ENCODE peak calls at places on chromosome 12, in seven cellular contexts. One of them, this sample, is unnamed.

GRCh38 chr12:88658009-88658408 is 77.7 kb upstream of the KITLG start:
- DNase-seq in AG04450: no peak
- DNase-seq in A673: no peak
- DNase-seq in AG09309: no peak
- DNase-seq in WERI-Rb-1: no peak
- DNase-seq in left lung: no peak
- DNase-seq in CD8-positive, alpha-beta T cell: no peak
- DNase-seq in this sample: peak

GRCh38 chr12:113474635-113475436 is 3.2 kb upstream of the LHX5 start:
- DNase-seq in AG04450: no peak
- DNase-seq in A673: no peak
- DNase-seq in left lung: no peak
- DNase-seq in WERI-Rb-1: no peak
- DNase-seq in CD8-positive, alpha-beta T cell: no peak
- DNase-seq in AG09309: no peak
- DNase-seq in this sample: no peak

GRCh38 chr12:122646568-122647220 is 56.5 kb downstream of the HCAR2 start:
- DNase-seq in AG09309: no peak
- DNase-seq in WERI-Rb-1: no peak
- DNase-seq in left lung: no peak
- DNase-seq in A673: no peak
- DNase-seq in CD8-positive, alpha-beta T cell: peak
- DNase-seq in AG04450: peak
- DNase-seq in this sample: no peak

GRCh38 chr12:101564912-101565311 is 29.9 kb upstream of the MYBPC1 start:
- DNase-seq in left lung: no peak
- DNase-seq in WERI-Rb-1: no peak
- DNase-seq in AG04450: no peak
- DNase-seq in AG09309: no peak
- DNase-seq in A673: peak
- DNase-seq in CD8-positive, alpha-beta T cell: no peak
- DNase-seq in this sample: no peak

GRCh38 chr12:111389635-111390034 is 16.1 kb upstream of the SH2B3 start:
- DNase-seq in A673: no peak
- DNase-seq in left lung: no peak
- DNase-seq in CD8-positive, alpha-beta T cell: no peak
- DNase-seq in WERI-Rb-1: no peak
- DNase-seq in AG09309: no peak
- DNase-seq in AG04450: no peak
- DNase-seq in this sample: no peak

GRCh38 chr12:50626026-50626425 is 121.2 kb downstream of the DIP2B start:
- DNase-seq in CD8-positive, alpha-beta T cell: no peak
- DNase-seq in AG04450: no peak
- DNase-seq in A673: peak
- DNase-seq in WERI-Rb-1: no peak
- DNase-seq in AG09309: no peak
- DNase-seq in left lung: no peak
- DNase-seq in this sample: no peak

GRCh38 chr12:56565510-56566101 is 44.0 kb downstream of the RBMS2 start:
- DNase-seq in WERI-Rb-1: peak
- DNase-seq in A673: peak
- DNase-seq in CD8-positive, alpha-beta T cell: no peak
- DNase-seq in AG04450: peak
- DNase-seq in AG09309: peak
- DNase-seq in left lung: no peak
- DNase-seq in this sample: peak

GRCh38 chr12:1013618-1014489 is 22.8 kb downstream of the ERC1 start:
- DNase-seq in AG04450: peak
- DNase-seq in A673: peak
- DNase-seq in CD8-positive, alpha-beta T cell: no peak
- DNase-seq in left lung: no peak
- DNase-seq in WERI-Rb-1: peak
- DNase-seq in AG09309: peak
- DNase-seq in this sample: no peak

GRCh38 chr12:91052021-91052420 is 5.8 kb downstream of the KERA start:
- DNase-seq in WERI-Rb-1: no peak
- DNase-seq in AG04450: no peak
- DNase-seq in AG09309: no peak
- DNase-seq in CD8-positive, alpha-beta T cell: no peak
- DNase-seq in left lung: no peak
- DNase-seq in A673: no peak
- DNase-seq in this sample: no peak

GRCh38 chr12:99985631-99986030 is 895 bp upstream of the ANKS1B start:
- DNase-seq in left lung: no peak
- DNase-seq in AG04450: no peak
- DNase-seq in CD8-positive, alpha-beta T cell: no peak
- DNase-seq in AG09309: no peak
- DNase-seq in A673: no peak
- DNase-seq in WERI-Rb-1: no peak
- DNase-seq in this sample: no peak

GRCh38 chr12:102483466-102483865 is 3.1 kb upstream of the IGF1 start:
- DNase-seq in A673: no peak
- DNase-seq in AG09309: no peak
- DNase-seq in AG04450: no peak
- DNase-seq in WERI-Rb-1: no peak
- DNase-seq in left lung: no peak
- DNase-seq in CD8-positive, alpha-beta T cell: no peak
- DNase-seq in this sample: no peak

DNA sequence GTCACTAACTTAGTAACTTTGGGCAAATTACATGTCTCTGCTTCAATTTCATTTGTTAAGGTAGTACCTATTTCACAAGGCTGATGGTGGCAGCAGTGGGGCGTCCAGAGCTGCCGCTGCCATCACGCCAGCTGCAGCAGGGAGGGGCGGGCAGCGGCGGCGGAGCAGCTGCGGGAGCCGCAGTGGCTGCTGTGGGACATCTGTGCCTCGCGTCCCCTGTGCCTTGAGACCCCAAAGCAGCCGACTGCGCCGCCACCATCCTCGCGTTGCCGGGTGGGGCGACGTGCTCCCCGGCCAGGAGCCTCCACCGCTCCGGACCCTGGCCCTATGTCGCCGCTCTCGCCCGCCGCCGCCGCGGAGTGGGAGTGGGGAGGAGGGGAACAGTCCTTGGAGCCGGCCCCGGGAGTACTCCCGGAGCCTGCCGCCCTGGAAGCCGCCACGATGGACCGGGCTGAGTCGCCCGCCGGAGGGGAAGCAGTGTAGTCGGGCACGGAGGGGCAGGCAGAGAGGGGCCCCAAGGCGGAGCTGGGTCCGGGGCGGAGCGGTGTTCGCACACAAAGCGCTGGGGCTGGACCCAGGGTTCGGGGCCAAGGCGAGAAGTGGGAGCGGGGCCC is 51.4 kb downstream of the A2M start:
- DNase-seq in AG09309: peak
- DNase-seq in A673: peak
- DNase-seq in AG04450: no peak
- DNase-seq in left lung: peak
- DNase-seq in CD8-positive, alpha-beta T cell: peak
- DNase-seq in WERI-Rb-1: no peak
- DNase-seq in this sample: peak
- TF ChIP-seq CTCF in AG09309: peak
- TF ChIP-seq CTCF in A673: peak
- TF ChIP-seq CTCF in AG04450: no peak
- TF ChIP-seq CTCF in left lung: peak
- TF ChIP-seq CTCF in CD8-positive, alpha-beta T cell: peak
- TF ChIP-seq CTCF in WERI-Rb-1: no peak
- TF ChIP-seq CTCF in this sample: peak

GRCh38 chr12:115090783-115091182 is 406.8 kb upstream of the TBX3 start:
- DNase-seq in WERI-Rb-1: no peak
- DNase-seq in CD8-positive, alpha-beta T cell: no peak
- DNase-seq in AG09309: no peak
- DNase-seq in AG04450: no peak
- DNase-seq in left lung: no peak
- DNase-seq in A673: no peak
- DNase-seq in this sample: no peak

GRCh38 chr12:115088328-115088994 is 404.5 kb upstream of the TBX3 start:
- DNase-seq in left lung: no peak
- DNase-seq in AG09309: no peak
- DNase-seq in CD8-positive, alpha-beta T cell: no peak
- DNase-seq in AG04450: no peak
- DNase-seq in WERI-Rb-1: no peak
- DNase-seq in A673: no peak
- DNase-seq in this sample: no peak

GRCh38 chr12:115085594-115085993 is 401.6 kb upstream of the TBX3 start:
- DNase-seq in CD8-positive, alpha-beta T cell: no peak
- DNase-seq in A673: no peak
- DNase-seq in AG09309: no peak
- DNase-seq in WERI-Rb-1: no peak
- DNase-seq in AG04450: no peak
- DNase-seq in left lung: no peak
- DNase-seq in this sample: no peak

GRCh38 chr12:115093261-115093660 is 409.3 kb upstream of the TBX3 start:
- DNase-seq in left lung: no peak
- DNase-seq in AG04450: no peak
- DNase-seq in CD8-positive, alpha-beta T cell: no peak
- DNase-seq in WERI-Rb-1: no peak
- DNase-seq in AG09309: no peak
- DNase-seq in A673: no peak
- DNase-seq in this sample: no peak

GRCh38 chr12:115088995-115089841 is 405.2 kb upstream of the TBX3 start:
- DNase-seq in AG09309: no peak
- DNase-seq in CD8-positive, alpha-beta T cell: no peak
- DNase-seq in AG04450: no peak
- DNase-seq in WERI-Rb-1: no peak
- DNase-seq in left lung: no peak
- DNase-seq in A673: no peak
- DNase-seq in this sample: no peak
- TF ChIP-seq CTCF in AG09309: no peak
- TF ChIP-seq CTCF in CD8-positive, alpha-beta T cell: no peak
- TF ChIP-seq CTCF in AG04450: no peak
- TF ChIP-seq CTCF in WERI-Rb-1: no peak
- TF ChIP-seq CTCF in left lung: no peak
- TF ChIP-seq CTCF in A673: no peak
- TF ChIP-seq CTCF in this sample: no peak

GRCh38 chr12:13452955-13453570 is 256.5 kb downstream of the EMP1 start:
- DNase-seq in left lung: no peak
- DNase-seq in A673: no peak
- DNase-seq in AG09309: no peak
- DNase-seq in WERI-Rb-1: no peak
- DNase-seq in AG04450: no peak
- DNase-seq in CD8-positive, alpha-beta T cell: no peak
- DNase-seq in this sample: no peak
- TF ChIP-seq CTCF in left lung: no peak
- TF ChIP-seq CTCF in A673: no peak
- TF ChIP-seq CTCF in AG09309: no peak
- TF ChIP-seq CTCF in WERI-Rb-1: peak
- TF ChIP-seq CTCF in AG04450: no peak
- TF ChIP-seq CTCF in CD8-positive, alpha-beta T cell: no peak
- TF ChIP-seq CTCF in this sample: no peak

GRCh38 chr12:121093487-121093891 is 39.2 kb upstream of the P2RX7 start:
- DNase-seq in WERI-Rb-1: no peak
- DNase-seq in A673: no peak
- DNase-seq in left lung: no peak
- DNase-seq in AG09309: no peak
- DNase-seq in AG04450: no peak
- DNase-seq in CD8-positive, alpha-beta T cell: no peak
- DNase-seq in this sample: no peak

GRCh38 chr12:121099779-121100178 is 32.9 kb upstream of the P2RX7 start:
- DNase-seq in left lung: no peak
- DNase-seq in WERI-Rb-1: no peak
- DNase-seq in CD8-positive, alpha-beta T cell: no peak
- DNase-seq in A673: no peak
- DNase-seq in AG09309: no peak
- DNase-seq in AG04450: no peak
- DNase-seq in this sample: no peak

GRCh38 chr12:121092034-121092433 is 40.6 kb upstream of the P2RX7 start:
- DNase-seq in A673: no peak
- DNase-seq in AG04450: no peak
- DNase-seq in WERI-Rb-1: no peak
- DNase-seq in CD8-positive, alpha-beta T cell: no peak
- DNase-seq in left lung: no peak
- DNase-seq in AG09309: no peak
- DNase-seq in this sample: no peak

GRCh38 chr12:121095544-121096198 is 37.0 kb upstream of the P2RX7 start:
- DNase-seq in left lung: peak
- DNase-seq in AG09309: no peak
- DNase-seq in AG04450: peak
- DNase-seq in A673: peak
- DNase-seq in WERI-Rb-1: peak
- DNase-seq in CD8-positive, alpha-beta T cell: peak
- DNase-seq in this sample: peak

GRCh38 chr12:121096199-121096798 is 36.4 kb upstream of the P2RX7 start:
- DNase-seq in AG04450: no peak
- DNase-seq in CD8-positive, alpha-beta T cell: no peak
- DNase-seq in AG09309: no peak
- DNase-seq in left lung: no peak
- DNase-seq in WERI-Rb-1: no peak
- DNase-seq in A673: peak
- DNase-seq in this sample: no peak
- TF ChIP-seq CTCF in AG04450: no peak
- TF ChIP-seq CTCF in CD8-positive, alpha-beta T cell: peak
- TF ChIP-seq CTCF in AG09309: no peak
- TF ChIP-seq CTCF in left lung: no peak
- TF ChIP-seq CTCF in WERI-Rb-1: no peak
- TF ChIP-seq CTCF in A673: no peak
- TF ChIP-seq CTCF in this sample: no peak

DNA sequence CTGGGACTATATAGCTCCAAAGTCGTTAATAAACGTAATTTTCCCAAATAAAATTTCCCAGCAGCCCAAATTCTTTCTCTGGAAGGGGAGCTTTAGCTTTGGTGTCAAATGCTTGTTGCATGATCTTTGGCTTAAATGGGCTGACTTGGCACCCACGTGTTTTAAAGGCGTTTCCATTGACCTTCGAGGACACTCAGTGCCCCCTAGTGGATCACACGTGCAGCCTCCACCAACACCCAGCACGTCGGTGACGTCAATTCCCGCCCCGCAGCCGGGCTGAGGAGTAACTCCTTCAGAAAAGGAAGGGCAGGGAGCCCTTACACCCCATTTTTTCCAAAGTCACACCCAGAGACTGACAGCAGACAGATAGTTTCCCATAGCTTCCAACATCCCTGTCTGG is 707.8 kb downstream of the AACS start:
- DNase-seq in left lung: no peak
- DNase-seq in CD8-positive, alpha-beta T cell: no peak
- DNase-seq in WERI-Rb-1: peak
- DNase-seq in AG04450: no peak
- DNase-seq in A673: peak
- DNase-seq in AG09309: no peak
- DNase-seq in this sample: no peak
- TF ChIP-seq CTCF in left lung: no peak
- TF ChIP-seq CTCF in CD8-positive, alpha-beta T cell: no peak
- TF ChIP-seq CTCF in WERI-Rb-1: peak
- TF ChIP-seq CTCF in AG04450: no peak
- TF ChIP-seq CTCF in A673: peak
- TF ChIP-seq CTCF in AG09309: no peak
- TF ChIP-seq CTCF in this sample: no peak

This sample was measured in colonic mucosa.